ENCODE peak calls at places on chromosome 19, in seven cellular contexts. O, I, N, M, P, H and B are unnamed samples.

GRCh38 chr19:3275068-3275582 is 50.7 kb downstream of the CELF5 start:
- DNase-seq in O (no peak), I (no peak), N (peak; percentile 58), M (peak; percentile 42), P (no peak), H (no peak), B (no peak)

GRCh38 chr19:7980168-7980567 is 25.3 kb downstream of the ELAVL1 start:
- DNase-seq in O (no peak), I (no peak), N (no peak), M (no peak), P (no peak), H (no peak), B (peak; percentile 34)

GRCh38 chr19:16587031-16588023 is 15.1 kb upstream of the SLC35E1 start:
- DNase-seq in O (peak; percentile 67), I (no peak), N (peak; percentile 64), M (no peak), P (peak; percentile 42), H (no peak), B (no peak)

GRCh38 chr19:6734096-6734696 is 3.2 kb downstream of the GPR108 start:
- DNase-seq in O (no peak), I (no peak), N (no peak), M (no peak), P (no peak), H (no peak), B (no peak)

GRCh38 chr19:29217591-29217990 is 4.6 kb upstream of the UQCRFS1 start:
- DNase-seq in O (no peak), I (no peak), N (no peak), M (no peak), P (no peak), H (no peak), B (no peak)

GRCh38 chr19:53157601-53158000 is 1.3 kb downstream of the ZNF347 start:
- DNase-seq in O (peak; percentile 13), I (no peak), N (no peak), M (no peak), P (peak; percentile 12), H (no peak), B (no peak)

GRCh38 chr19:3026768-3027167 is 2.3 kb downstream of the TLE2 start:
- DNase-seq in O (no peak), I (no peak), N (no peak), M (no peak), P (no peak), H (no peak), B (no peak)

GRCh38 chr19:14146789-14147216 is 10.4 kb upstream of the ASF1B start:
- DNase-seq in O (peak; percentile 84), I (no peak), N (no peak), M (no peak), P (peak; percentile 78), H (no peak), B (no peak)

GRCh38 chr19:11261902-11262839 is at the start of gene DOCK6:
- DNase-seq in O (no peak), I (no peak), N (no peak), M (no peak), P (peak; percentile 10), H (peak; percentile 20), B (peak; percentile 41)

GRCh38 chr19:12984683-12985048 is 10.6 kb upstream of the NFIX start:
- DNase-seq in O (no peak), I (no peak), N (no peak), M (no peak), P (no peak), H (no peak), B (no peak)

GRCh38 chr19:5676105-5676671 is 4.1 kb downstream of the MICOS13 start:
- DNase-seq in O (no peak), I (no peak), N (no peak), M (no peak), P (no peak), H (no peak), B (peak; percentile 35)

GRCh38 chr19:42255766-42256750 is 1.1 kb upstream of the ERF start:
- DNase-seq in O (peak; percentile 46), I (no peak), N (no peak), M (peak; percentile 80), P (no peak), H (no peak), B (no peak)